ENCODE peak calls at places on chromosomes 6 and 20, in six cellular contexts. One of them, this sample, is unnamed.

GRCh38 chr6:170360476-170360875 is 53.9 kb downstream of the FAM120B start:
- DNase-seq in Caco-2: no peak
- DNase-seq in A549: no peak
- DNase-seq in pancreas: no peak
- DNase-seq in suprapubic skin: no peak
- DNase-seq in psoas muscle: no peak
- DNase-seq in this sample: no peak

GRCh38 chr6:108565893-108566292 is 5.2 kb downstream of the FOXO3 start:
- DNase-seq in Caco-2: no peak
- DNase-seq in A549: no peak
- DNase-seq in pancreas: no peak
- DNase-seq in suprapubic skin: peak; percentile 82
- DNase-seq in psoas muscle: peak; percentile 37
- DNase-seq in this sample: peak; percentile 79

GRCh38 chr20:19212524-19213502 is at the start of gene SLC24A3:
- DNase-seq in Caco-2: peak; percentile 72
- DNase-seq in A549: peak; percentile 51
- DNase-seq in pancreas: peak; percentile 83
- DNase-seq in suprapubic skin: peak; percentile 78
- DNase-seq in psoas muscle: peak; percentile 75
- DNase-seq in this sample: no peak

GRCh38 chr6:142207265-142207877 is 60.3 kb downstream of the VTA1 start:
- DNase-seq in Caco-2: peak; percentile 54
- DNase-seq in A549: peak; percentile 49
- DNase-seq in pancreas: no peak
- DNase-seq in suprapubic skin: no peak
- DNase-seq in psoas muscle: no peak
- DNase-seq in this sample: no peak

GRCh38 chr6:14001329-14002012 is 76.7 kb downstream of the RNF182 start:
- DNase-seq in Caco-2: no peak
- DNase-seq in A549: peak; percentile 79
- DNase-seq in pancreas: no peak
- DNase-seq in suprapubic skin: no peak
- DNase-seq in psoas muscle: no peak
- DNase-seq in this sample: no peak

GRCh38 chr6:20577280-20577679 is 43.0 kb downstream of the CDKAL1 start:
- DNase-seq in Caco-2: no peak
- DNase-seq in A549: no peak
- DNase-seq in pancreas: no peak
- DNase-seq in suprapubic skin: no peak
- DNase-seq in psoas muscle: no peak
- DNase-seq in this sample: no peak

GRCh38 chr6:40936810-40937209 is 102.2 kb downstream of the UNC5CL start:
- DNase-seq in Caco-2: no peak
- DNase-seq in A549: peak; percentile 67
- DNase-seq in pancreas: no peak
- DNase-seq in suprapubic skin: no peak
- DNase-seq in psoas muscle: no peak
- DNase-seq in this sample: no peak

GRCh38 chr6:129575378-129576118 is 134.4 kb downstream of the ARHGAP18 start:
- DNase-seq in Caco-2: no peak
- DNase-seq in A549: peak; percentile 43
- DNase-seq in pancreas: no peak
- DNase-seq in suprapubic skin: no peak
- DNase-seq in psoas muscle: no peak
- DNase-seq in this sample: no peak

GRCh38 chr6:129340983-129341382 is 369.0 kb downstream of the ARHGAP18 start:
- DNase-seq in Caco-2: no peak
- DNase-seq in A549: peak; percentile 9
- DNase-seq in pancreas: no peak
- DNase-seq in suprapubic skin: peak; percentile 78
- DNase-seq in psoas muscle: peak; percentile 17
- DNase-seq in this sample: no peak

GRCh38 chr6:111663232-111663631 is 57.6 kb upstream of the TRAF3IP2 start:
- DNase-seq in Caco-2: no peak
- DNase-seq in A549: no peak
- DNase-seq in pancreas: no peak
- DNase-seq in suprapubic skin: no peak
- DNase-seq in psoas muscle: peak; percentile 64
- DNase-seq in this sample: peak; percentile 76

GRCh38 chr6:39901116-39901655 is 33.1 kb downstream of the MOCS1 start:
- DNase-seq in Caco-2: no peak
- DNase-seq in A549: no peak
- DNase-seq in pancreas: no peak
- DNase-seq in suprapubic skin: no peak
- DNase-seq in psoas muscle: no peak
- DNase-seq in this sample: no peak

GRCh38 chr6:83708546-83708969 is 343 bp downstream of the SNAP91 start:
- DNase-seq in Caco-2: no peak
- DNase-seq in A549: no peak
- DNase-seq in pancreas: peak; percentile 63
- DNase-seq in suprapubic skin: no peak
- DNase-seq in psoas muscle: no peak
- DNase-seq in this sample: no peak

GRCh38 chr6:89122625-89123024 is 4.8 kb upstream of the SRSF12 start:
- DNase-seq in Caco-2: no peak
- DNase-seq in A549: peak; percentile 51
- DNase-seq in pancreas: no peak
- DNase-seq in suprapubic skin: no peak
- DNase-seq in psoas muscle: no peak
- DNase-seq in this sample: no peak

GRCh38 chr20:41089555-41089954 is 47.8 kb upstream of the PLCG1 start:
- DNase-seq in Caco-2: no peak
- DNase-seq in A549: peak; percentile 11
- DNase-seq in pancreas: no peak
- DNase-seq in suprapubic skin: no peak
- DNase-seq in psoas muscle: no peak
- DNase-seq in this sample: no peak

GRCh38 chr6:35311390-35312075 is 13.9 kb downstream of the DEF6 start:
- DNase-seq in Caco-2: no peak
- DNase-seq in A549: no peak
- DNase-seq in pancreas: no peak
- DNase-seq in suprapubic skin: no peak
- DNase-seq in psoas muscle: no peak
- DNase-seq in this sample: peak; percentile 52

DNA sequence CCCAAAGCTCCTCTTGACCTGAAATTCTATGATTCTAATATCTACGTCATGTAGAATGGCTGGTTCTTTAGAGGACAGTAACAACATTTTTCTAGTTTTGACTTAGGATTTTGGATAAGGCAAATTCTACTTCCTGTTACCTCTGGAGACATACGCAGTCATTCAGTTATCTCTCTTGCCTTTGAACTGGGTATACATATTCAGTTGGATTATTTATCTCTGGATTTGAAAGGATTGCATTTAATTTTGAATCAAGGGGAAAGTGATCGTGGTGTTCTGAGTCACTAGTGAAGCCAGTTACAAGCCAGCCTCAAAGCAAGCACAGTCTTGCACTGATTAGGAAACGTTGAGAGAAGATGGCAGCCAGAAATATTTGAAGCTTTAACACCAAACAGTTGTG is 35.3 kb upstream of the BCAS1 start:
- DNase-seq in Caco-2: no peak
- DNase-seq in A549: no peak
- DNase-seq in pancreas: no peak
- DNase-seq in suprapubic skin: no peak
- DNase-seq in psoas muscle: no peak
- DNase-seq in this sample: no peak
- H3K4me1 ChIP-seq in Caco-2: peaks cover 20% of the 10 kb centered on the region
- H3K4me1 ChIP-seq in A549: peaks cover 71% of the 10 kb centered on the region
- H3K4me1 ChIP-seq in pancreas: no peaks in the 10 kb centered on the region
- H3K4me1 ChIP-seq in suprapubic skin: peaks cover 25% of the 10 kb centered on the region
- H3K4me1 ChIP-seq in psoas muscle: no peaks in the 10 kb centered on the region
- H3K4me1 ChIP-seq in this sample: no peaks in the 10 kb centered on the region

DNA sequence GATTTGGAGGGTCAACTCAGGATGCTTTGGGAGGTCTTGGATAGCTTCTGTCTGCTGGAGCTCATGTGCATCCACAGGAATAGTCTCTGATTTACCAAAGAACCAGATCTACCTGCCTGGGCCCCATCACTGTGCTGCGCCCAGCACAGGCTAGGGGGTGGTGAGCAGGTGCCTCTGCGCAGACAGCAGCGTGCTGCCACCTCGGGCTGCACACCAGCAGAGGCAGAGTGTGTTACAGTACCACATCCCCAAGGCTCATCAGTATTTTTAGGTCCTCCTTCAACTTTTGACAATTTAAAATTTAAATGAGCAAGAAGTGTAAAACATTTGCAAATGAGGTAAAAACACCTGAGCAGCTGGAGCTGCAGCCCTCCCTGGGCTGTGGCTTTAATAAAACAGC is 324.8 kb downstream of the ZFAND3 start:
- DNase-seq in Caco-2: no peak
- DNase-seq in A549: no peak
- DNase-seq in pancreas: no peak
- DNase-seq in suprapubic skin: no peak
- DNase-seq in psoas muscle: no peak
- DNase-seq in this sample: no peak
- TF ChIP-seq CTCF in Caco-2: no peak
- TF ChIP-seq CTCF in A549: no peak
- TF ChIP-seq CTCF in pancreas: no peak
- TF ChIP-seq CTCF in suprapubic skin: no peak
- TF ChIP-seq CTCF in psoas muscle: no peak
- TF ChIP-seq CTCF in this sample: no peak

DNA sequence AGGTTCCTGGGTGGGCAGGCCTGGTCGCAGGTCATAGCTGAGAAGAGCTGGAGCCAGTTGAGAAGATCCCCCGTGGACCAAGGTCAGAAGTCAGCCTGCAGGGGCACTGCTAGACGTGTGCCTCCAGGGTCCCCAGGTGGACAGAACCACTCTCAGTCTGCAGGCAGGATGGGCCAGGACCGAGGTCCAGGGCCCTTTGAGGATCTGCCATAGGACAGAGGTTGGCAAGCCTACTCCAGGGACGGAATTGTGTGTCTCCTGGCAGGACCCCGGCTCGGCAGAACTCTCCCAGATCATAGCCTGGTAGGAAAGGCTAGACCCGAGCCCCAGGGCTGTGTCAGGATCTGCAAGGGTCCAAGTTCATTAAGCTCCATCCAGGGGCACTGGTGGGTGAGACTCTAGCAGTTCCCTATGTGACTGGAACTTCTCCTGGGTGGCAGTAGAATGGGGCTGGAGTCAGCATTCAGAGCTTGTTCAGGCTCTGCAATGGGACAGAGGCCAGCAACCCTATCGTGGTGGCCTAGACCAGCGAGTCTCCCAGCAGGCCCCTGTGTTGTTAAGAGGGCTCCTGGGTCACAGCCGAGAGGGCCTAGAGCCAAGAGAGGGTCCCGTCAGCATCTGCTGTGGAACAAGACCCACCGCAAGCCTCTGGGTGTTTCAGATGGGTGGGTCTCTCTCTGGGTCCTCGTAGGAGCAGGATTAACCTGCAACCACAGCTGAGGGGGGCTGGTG is 18.2 kb downstream of the TTLL2 start:
- DNase-seq in Caco-2: no peak
- DNase-seq in A549: no peak
- DNase-seq in pancreas: no peak
- DNase-seq in suprapubic skin: no peak
- DNase-seq in psoas muscle: no peak
- DNase-seq in this sample: no peak
- H3K4me1 ChIP-seq in Caco-2: peaks cover 41% of the 10 kb centered on the region
- H3K4me1 ChIP-seq in A549: peaks cover 10% of the 10 kb centered on the region
- H3K4me1 ChIP-seq in pancreas: no peaks in the 10 kb centered on the region
- H3K4me1 ChIP-seq in suprapubic skin: no peaks in the 10 kb centered on the region
- H3K4me1 ChIP-seq in psoas muscle: no peaks in the 10 kb centered on the region
- H3K4me1 ChIP-seq in this sample: no peaks in the 10 kb centered on the region

GRCh38 chr6:79868098-79868722 is 79.1 kb downstream of the ELOVL4 start:
- DNase-seq in Caco-2: peak; percentile 40
- DNase-seq in A549: peak; percentile 63
- DNase-seq in pancreas: no peak
- DNase-seq in suprapubic skin: no peak
- DNase-seq in psoas muscle: no peak
- DNase-seq in this sample: no peak
- TF ChIP-seq CTCF in Caco-2: peak; percentile 65
- TF ChIP-seq CTCF in A549: peak; percentile 59
- TF ChIP-seq CTCF in pancreas: peak; percentile 54
- TF ChIP-seq CTCF in suprapubic skin: no peak
- TF ChIP-seq CTCF in psoas muscle: peak; percentile 37
- TF ChIP-seq CTCF in this sample: peak; percentile 67

GRCh38 chr6:79149884-79150283 is 71.8 kb upstream of the PHIP start:
- DNase-seq in Caco-2: no peak
- DNase-seq in A549: no peak
- DNase-seq in pancreas: no peak
- DNase-seq in suprapubic skin: no peak
- DNase-seq in psoas muscle: no peak
- DNase-seq in this sample: no peak
- H3K4me1 ChIP-seq in Caco-2: peaks cover 43% of the 10 kb centered on the region
- H3K4me1 ChIP-seq in A549: no peaks in the 10 kb centered on the region
- H3K4me1 ChIP-seq in pancreas: no peaks in the 10 kb centered on the region
- H3K4me1 ChIP-seq in suprapubic skin: no peaks in the 10 kb centered on the region
- H3K4me1 ChIP-seq in psoas muscle: peaks cover 4% of the 10 kb centered on the region
- H3K4me1 ChIP-seq in this sample: no peaks in the 10 kb centered on the region

GRCh38 chr6:43059168-43060033 is at the start of the genes KLC4 and MRPL2:
- DNase-seq in Caco-2: peak; percentile 98
- DNase-seq in A549: peak; percentile 97
- DNase-seq in pancreas: peak; percentile 98
- DNase-seq in suprapubic skin: peak; percentile 99
- DNase-seq in psoas muscle: peak; percentile 98
- DNase-seq in this sample: peak; percentile 99

GRCh38 chr6:43061861-43062260 is 2.4 kb downstream of the KLC4 start:
- DNase-seq in Caco-2: no peak
- DNase-seq in A549: no peak
- DNase-seq in pancreas: no peak
- DNase-seq in suprapubic skin: no peak
- DNase-seq in psoas muscle: no peak
- DNase-seq in this sample: no peak

GRCh38 chr6:43060755-43061633 is 1.6 kb downstream of the KLC4 start:
- DNase-seq in Caco-2: no peak
- DNase-seq in A549: no peak
- DNase-seq in pancreas: peak; percentile 43
- DNase-seq in suprapubic skin: no peak
- DNase-seq in psoas muscle: no peak
- DNase-seq in this sample: no peak

GRCh38 chr6:43058511-43058910 is 723 bp downstream of the MRPL2 start:
- DNase-seq in Caco-2: no peak
- DNase-seq in A549: no peak
- DNase-seq in pancreas: no peak
- DNase-seq in suprapubic skin: no peak
- DNase-seq in psoas muscle: no peak
- DNase-seq in this sample: no peak

GRCh38 chr6:43060034-43060754 is 763 bp downstream of the KLC4 start:
- DNase-seq in Caco-2: peak; percentile 87
- DNase-seq in A549: peak; percentile 24
- DNase-seq in pancreas: peak; percentile 70
- DNase-seq in suprapubic skin: no peak
- DNase-seq in psoas muscle: no peak
- DNase-seq in this sample: no peak
- TF ChIP-seq CTCF in Caco-2: no peak
- TF ChIP-seq CTCF in A549: no peak
- TF ChIP-seq CTCF in pancreas: no peak
- TF ChIP-seq CTCF in suprapubic skin: no peak
- TF ChIP-seq CTCF in psoas muscle: no peak
- TF ChIP-seq CTCF in this sample: no peak